ENCODE peak calls at places on chromosome 14, in nine cellular contexts. T, X, V, Q, Z, A, K, B and H are unnamed samples.

GRCh38 chr14:99590746-99591555 is 13.1 kb downstream of the CCDC85C start:
- DNase-seq in T (peak; percentile 74), X (peak; percentile 88), V (no peak), Q (no peak), Z (no peak), A (no peak), K (no peak), B (no peak), H (no peak)

GRCh38 chr14:99036594-99037293 is 235.3 kb downstream of the BCL11B start:
- DNase-seq in T (no peak), X (no peak), V (no peak), Q (no peak), Z (no peak), A (no peak), K (no peak), B (no peak), H (no peak)

GRCh38 chr14:104429291-104429861 is 150.2 kb upstream of the C14orf180 start:
- DNase-seq in T (no peak), X (peak; percentile 41), V (no peak), Q (no peak), Z (no peak), A (no peak), K (no peak), B (no peak), H (no peak)

GRCh38 chr14:105844810-105845724 is 318.7 kb downstream of the TMEM121 start:
- DNase-seq in T (no peak), X (no peak), V (no peak), Q (no peak), Z (no peak), A (no peak), K (no peak), B (no peak), H (peak; percentile 2)

GRCh38 chr14:59228416-59228815 is 39.9 kb downstream of the DAAM1 start:
- DNase-seq in T (peak; percentile 61), X (no peak), V (no peak), Q (no peak), Z (no peak), A (no peak), K (no peak), B (no peak), H (no peak)

GRCh38 chr14:34707722-34708121 is 6.7 kb downstream of the CFL2 start:
- DNase-seq in T (no peak), X (no peak), V (no peak), Q (no peak), Z (peak; percentile 14), A (no peak), K (no peak), B (no peak), H (no peak)

GRCh38 chr14:72450473-72451044 is 443.3 kb downstream of the DPF3 start:
- DNase-seq in T (no peak), X (no peak), V (no peak), Q (no peak), Z (no peak), A (no peak), K (no peak), B (no peak), H (no peak)

GRCh38 chr14:97178781-97179180 is 381.6 kb downstream of the VRK1 start:
- DNase-seq in T (peak; percentile 45), X (no peak), V (no peak), Q (no peak), Z (peak; percentile 76), A (no peak), K (no peak), B (no peak), H (no peak)

GRCh38 chr14:81234268-81234667 is 13.5 kb upstream of the GTF2A1 start:
- DNase-seq in T (no peak), X (peak; percentile 44), V (no peak), Q (no peak), Z (peak; percentile 39), A (no peak), K (no peak), B (no peak), H (no peak)

GRCh38 chr14:105430535-105430934 is 10.9 kb downstream of the MTA1 start:
- DNase-seq in T (peak; percentile 66), X (no peak), V (no peak), Q (no peak), Z (peak; percentile 97), A (no peak), K (peak; percentile 21), B (peak; percentile 75), H (no peak)

GRCh38 chr14:99728981-99729451 is 44.9 kb downstream of the CYP46A1 start:
- DNase-seq in T (no peak), X (no peak), V (no peak), Q (no peak), Z (no peak), A (no peak), K (no peak), B (no peak), H (no peak)

GRCh38 chr14:50823051-50823762 is 7.8 kb downstream of the NIN start:
- DNase-seq in T (peak; percentile 79), X (no peak), V (no peak), Q (no peak), Z (peak; percentile 25), A (no peak), K (no peak), B (no peak), H (peak; percentile 71)

GRCh38 chr14:102207831-102208365 is 68.2 kb downstream of the WDR20 start:
- DNase-seq in T (no peak), X (no peak), V (no peak), Q (no peak), Z (no peak), A (no peak), K (no peak), B (no peak), H (no peak)

GRCh38 chr14:105894978-105895881 is 368.8 kb downstream of the TMEM121 start:
- DNase-seq in T (no peak), X (peak; percentile 25), V (no peak), Q (no peak), Z (no peak), A (no peak), K (no peak), B (no peak), H (no peak)

GRCh38 chr14:73026845-73027542 is at the start of gene ZFYVE1:
- DNase-seq in T (peak; percentile 100), X (peak; percentile 93), V (peak; percentile 100), Q (peak; percentile 93), Z (peak; percentile 100), A (peak; percentile 98), K (peak; percentile 95), B (peak; percentile 95), H (peak; percentile 97)

GRCh38 chr14:104137297-104138097 is 890 bp upstream of the KIF26A start:
- DNase-seq in T (peak; percentile 64), X (peak; percentile 92), V (peak; percentile 81), Q (peak; percentile 19), Z (peak; percentile 56), A (peak; percentile 85), K (no peak), B (peak; percentile 55), H (peak; percentile 43)

GRCh38 chr14:74949859-74950572 is 5.4 kb downstream of the PGF start:
- DNase-seq in T (no peak), X (no peak), V (no peak), Q (no peak), Z (no peak), A (peak; percentile 21), K (no peak), B (no peak), H (no peak)
- H3K9me2 ChIP-seq in T (no peaks in the 10 kb centered on the region), X (no peaks in the 10 kb centered on the region), V (no peaks in the 10 kb centered on the region), Q (no peaks in the 10 kb centered on the region), Z (no peaks in the 10 kb centered on the region), A (no peaks in the 10 kb centered on the region), K (no peaks in the 10 kb centered on the region), B (no peaks in the 10 kb centered on the region), H (no peaks in the 10 kb centered on the region)

GRCh38 chr14:91890291-91890749 is 23.0 kb upstream of the TC2N start:
- DNase-seq in T (no peak), X (no peak), V (no peak), Q (no peak), Z (no peak), A (no peak), K (no peak), B (no peak), H (no peak)
- H3K4me1 ChIP-seq in T (peaks cover 7% of the 10 kb centered on the region), X (no peaks in the 10 kb centered on the region), V (no peaks in the 10 kb centered on the region), Q (no peaks in the 10 kb centered on the region), Z (no peaks in the 10 kb centered on the region), A (no peaks in the 10 kb centered on the region), K (no peaks in the 10 kb centered on the region), B (no peaks in the 10 kb centered on the region), H (no peaks in the 10 kb centered on the region)

DNA sequence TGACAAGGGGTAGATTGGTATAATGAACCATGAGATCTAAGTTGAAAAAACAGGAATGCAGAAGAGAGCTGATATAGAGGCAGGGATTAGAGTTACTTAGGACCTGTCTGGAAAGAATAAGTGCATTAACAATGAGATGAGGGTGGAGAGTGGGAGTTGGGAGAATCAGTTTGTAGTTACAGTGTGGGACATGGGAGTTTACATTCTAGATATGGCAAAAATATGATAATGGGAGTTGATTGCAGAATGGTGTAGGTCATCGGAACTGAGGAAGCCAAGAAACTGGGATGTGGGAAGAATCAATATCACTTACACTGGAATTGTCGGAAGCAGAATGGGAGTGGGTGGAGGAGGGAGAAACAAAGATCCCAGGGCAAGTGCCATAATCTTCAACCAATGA is 301.1 kb upstream of the NPAS3 start:
- DNase-seq in T (no peak), X (no peak), V (no peak), Q (no peak), Z (no peak), A (no peak), K (no peak), B (no peak), H (no peak)
- H3K9me2 ChIP-seq in T (no peaks in the 10 kb centered on the region), X (no peaks in the 10 kb centered on the region), V (no peaks in the 10 kb centered on the region), Q (no peaks in the 10 kb centered on the region), Z (no peaks in the 10 kb centered on the region), A (no peaks in the 10 kb centered on the region), K (no peaks in the 10 kb centered on the region), B (no peaks in the 10 kb centered on the region), H (no peaks in the 10 kb centered on the region)

GRCh38 chr14:64706552-64707193 is 2.4 kb downstream of the PLEKHG3 start:
- DNase-seq in T (no peak), X (peak; percentile 67), V (peak; percentile 65), Q (no peak), Z (no peak), A (no peak), K (no peak), B (no peak), H (no peak)

GRCh38 chr14:64705406-64706118 is 1.3 kb downstream of the PLEKHG3 start:
- DNase-seq in T (peak; percentile 43), X (peak; percentile 46), V (no peak), Q (no peak), Z (no peak), A (peak; percentile 71), K (no peak), B (no peak), H (no peak)

GRCh38 chr14:64707661-64708060 is 3.4 kb downstream of the PLEKHG3 start:
- DNase-seq in T (peak; percentile 91), X (no peak), V (no peak), Q (no peak), Z (peak; percentile 91), A (peak; percentile 83), K (peak; percentile 78), B (no peak), H (no peak)

GRCh38 chr14:64704743-64705405 is 650 bp downstream of the PLEKHG3 start:
- DNase-seq in T (peak; percentile 55), X (peak; percentile 79), V (no peak), Q (no peak), Z (no peak), A (peak; percentile 52), K (no peak), B (no peak), H (no peak)

DNA sequence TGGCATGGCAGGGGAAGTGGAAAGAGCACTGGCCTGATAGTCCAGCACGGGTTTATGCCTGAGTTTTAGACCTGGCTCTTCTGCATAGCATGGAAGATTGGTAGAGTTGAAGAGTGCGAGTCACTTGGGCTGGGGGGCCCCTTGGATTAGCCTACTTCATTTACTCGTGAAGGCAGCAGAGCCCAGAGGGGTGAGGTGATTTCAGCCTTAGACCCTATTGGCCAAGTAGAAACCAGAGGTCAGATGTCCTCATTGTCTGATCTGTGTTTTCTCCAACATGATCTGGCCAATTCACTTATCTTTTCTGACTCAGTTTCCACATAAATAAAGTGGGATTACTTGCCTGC is 1.9 kb downstream of the PLEKHG3 start:
- DNase-seq in T (no peak), X (no peak), V (no peak), Q (no peak), Z (no peak), A (no peak), K (no peak), B (no peak), H (no peak)
- H3K4me1 ChIP-seq in T (peaks cover 10% of the 10 kb centered on the region), X (peaks cover 36% of the 10 kb centered on the region), V (peaks cover 60% of the 10 kb centered on the region), Q (no peaks in the 10 kb centered on the region), Z (peaks cover 59% of the 10 kb centered on the region), A (peaks cover 49% of the 10 kb centered on the region), K (peaks cover 47% of the 10 kb centered on the region), B (peaks cover 68% of the 10 kb centered on the region), H (no peaks in the 10 kb centered on the region)